ENCODE peak calls at places on chromosomes 12 and 14, in six cellular contexts. K is anterior cingulate cortex, R is AG20443, D is AG09309, E is GM12865, X is Caki2. U is an unnamed sample.
A peak's percentile ranks its signal among the peaks of the same experiment; 100 is the strongest.

GRCh38 chr12:114696443-114697245 is 12.7 kb upstream of the TBX3 start:
- DNase-seq in K (no peak), R (no peak), D (no peak), E (no peak), X (no peak), U (no peak)

GRCh38 chr12:2739832-2740641 is 54.7 kb upstream of the FKBP4 start:
- DNase-seq in K (no peak), R (peak; percentile 53), D (peak; percentile 34), E (no peak), X (peak; percentile 27), U (peak; percentile 38)

GRCh38 chr14:106848330-106849121 is 1322.1 kb downstream of the TMEM121 start:
- DNase-seq in K (no peak), R (no peak), D (no peak), E (peak; percentile 68), X (peak; percentile 89), U (no peak)

GRCh38 chr12:59164991-59165718 is 244.9 kb upstream of the LRIG3 start:
- DNase-seq in K (no peak), R (peak; percentile 19), D (peak; percentile 25), E (peak; percentile 10), X (peak; percentile 41), U (peak; percentile 35)

GRCh38 chr12:32312049-32312670 is 87.2 kb upstream of the FGD4 start:
- DNase-seq in K (no peak), R (peak; percentile 55), D (peak; percentile 55), E (peak; percentile 74), X (peak; percentile 95), U (peak; percentile 61)

GRCh38 chr14:55432628-55433027 is 7.8 kb downstream of the TBPL2 start:
- DNase-seq in K (no peak), R (no peak), D (no peak), E (no peak), X (no peak), U (no peak)

GRCh38 chr14:74875941-74876913 is at the start of gene PROX2:
- DNase-seq in K (no peak), R (no peak), D (no peak), E (no peak), X (no peak), U (no peak)

GRCh38 chr12:3073438-3074255 is 3.5 kb upstream of the TSPAN9 start:
- DNase-seq in K (peak; percentile 47), R (peak; percentile 92), D (peak; percentile 56), E (peak; percentile 88), X (peak; percentile 58), U (peak; percentile 89)

GRCh38 chr12:131865196-131865875 is 29.1 kb upstream of the ULK1 start:
- DNase-seq in K (no peak), R (peak; percentile 41), D (no peak), E (no peak), X (peak; percentile 96), U (no peak)

GRCh38 chr14:91263329-91263728 is 18.8 kb upstream of the GPR68 start:
- DNase-seq in K (no peak), R (no peak), D (no peak), E (no peak), X (no peak), U (no peak)

GRCh38 chr12:124559182-124560017 is 8.0 kb downstream of the NCOR2 start:
- DNase-seq in K (no peak), R (no peak), D (no peak), E (no peak), X (no peak), U (no peak)

GRCh38 chr14:104894331-104895206 is 29.5 kb downstream of the CEP170B start:
- DNase-seq in K (no peak), R (no peak), D (no peak), E (peak; percentile 0), X (no peak), U (no peak)

GRCh38 chr12:92597997-92598396 is 104.8 kb upstream of the PLEKHG7 start:
- DNase-seq in K (no peak), R (peak; percentile 35), D (no peak), E (no peak), X (no peak), U (peak; percentile 56)

GRCh38 chr12:121628037-121628436 is 1.7 kb downstream of the ORAI1 start:
- DNase-seq in K (no peak), R (no peak), D (no peak), E (peak; percentile 27), X (no peak), U (no peak)

GRCh38 chr12:110931315-110931728 is 10.9 kb upstream of the MYL2 start:
- DNase-seq in K (no peak), R (peak; percentile 13), D (no peak), E (no peak), X (no peak), U (no peak)

GRCh38 chr12:72632286-72632685 is 360.1 kb downstream of the TRHDE start:
- DNase-seq in K (no peak), R (no peak), D (peak; percentile 1), E (no peak), X (no peak), U (no peak)

GRCh38 chr12:131176926-131177325 is 223.2 kb downstream of the ADGRD1 start:
- DNase-seq in K (no peak), R (no peak), D (no peak), E (no peak), X (no peak), U (no peak)

GRCh38 chr14:41830679-41831078 is 224.0 kb downstream of the LRFN5 start:
- DNase-seq in K (no peak), R (no peak), D (peak; percentile 10), E (no peak), X (no peak), U (no peak)

GRCh38 chr12:119718141-119718540 is 50.2 kb downstream of the PRKAB1 start:
- DNase-seq in K (no peak), R (no peak), D (no peak), E (no peak), X (no peak), U (no peak)

GRCh38 chr14:51382506-51382905 is 142.5 kb downstream of the TMX1 start:
- DNase-seq in K (no peak), R (no peak), D (no peak), E (no peak), X (no peak), U (no peak)

GRCh38 chr12:109888179-109889020 is 8.1 kb upstream of the GLTP start:
- DNase-seq in K (no peak), R (peak; percentile 88), D (peak; percentile 90), E (peak; percentile 77), X (peak; percentile 39), U (peak; percentile 91)

GRCh38 chr12:52052471-52053186 is 1.4 kb downstream of the NR4A1 start:
- DNase-seq in K (no peak), R (peak; percentile 10), D (no peak), E (peak; percentile 21), X (peak; percentile 22), U (no peak)

GRCh38 chr14:72451081-72451972 is 442.6 kb downstream of the DPF3 start:
- DNase-seq in K (peak; percentile 11), R (no peak), D (no peak), E (peak; percentile 87), X (no peak), U (no peak)

U was measured in AG08395.